ENCODE peak calls at places on chromosomes 1 and 21, in four cellular contexts. One of them, this sample, is unnamed.

GRCh38 chr1:79133703-79134258 is 127.3 kb upstream of the ADGRL4 start:
- DNase-seq in heart right ventricle: peak; percentile 9
- DNase-seq in cardiac muscle cell: no peak
- DNase-seq in right lobe of liver: no peak
- DNase-seq in this sample: no peak

GRCh38 chr1:91803133-91803532 is 82.8 kb downstream of the TGFBR3 start:
- DNase-seq in heart right ventricle: no peak
- DNase-seq in cardiac muscle cell: peak; percentile 46
- DNase-seq in right lobe of liver: no peak
- DNase-seq in this sample: no peak

GRCh38 chr1:84892657-84893618 is at the start of gene LPAR3:
- DNase-seq in heart right ventricle: peak; percentile 56
- DNase-seq in cardiac muscle cell: peak; percentile 35
- DNase-seq in right lobe of liver: no peak
- DNase-seq in this sample: no peak

GRCh38 chr1:59237905-59238304 is 59.0 kb upstream of the FGGY start:
- DNase-seq in heart right ventricle: no peak
- DNase-seq in cardiac muscle cell: no peak
- DNase-seq in right lobe of liver: no peak
- DNase-seq in this sample: no peak

GRCh38 chr1:40162791-40163441 is 1.7 kb downstream of the RLF start:
- DNase-seq in heart right ventricle: no peak
- DNase-seq in cardiac muscle cell: peak; percentile 6
- DNase-seq in right lobe of liver: no peak
- DNase-seq in this sample: no peak

GRCh38 chr1:169060010-169060722 is 46.3 kb upstream of the ATP1B1 start:
- DNase-seq in heart right ventricle: no peak
- DNase-seq in cardiac muscle cell: no peak
- DNase-seq in right lobe of liver: no peak
- DNase-seq in this sample: no peak

GRCh38 chr1:15756143-15757015 is 2.2 kb upstream of the FBLIM1 start:
- DNase-seq in heart right ventricle: no peak
- DNase-seq in cardiac muscle cell: no peak
- DNase-seq in right lobe of liver: no peak
- DNase-seq in this sample: no peak

GRCh38 chr21:41283211-41283818 is 33.3 kb upstream of the FAM3B start:
- DNase-seq in heart right ventricle: no peak
- DNase-seq in cardiac muscle cell: peak; percentile 95
- DNase-seq in right lobe of liver: no peak
- DNase-seq in this sample: no peak

GRCh38 chr1:181101581-181102226 is 13.2 kb downstream of the IER5 start:
- DNase-seq in heart right ventricle: no peak
- DNase-seq in cardiac muscle cell: peak; percentile 75
- DNase-seq in right lobe of liver: no peak
- DNase-seq in this sample: no peak

GRCh38 chr1:113394043-113394862 is 3.9 kb downstream of the MAGI3 start:
- DNase-seq in heart right ventricle: no peak
- DNase-seq in cardiac muscle cell: no peak
- DNase-seq in right lobe of liver: no peak
- DNase-seq in this sample: no peak

GRCh38 chr1:28642056-28642846 is 616 bp downstream of the TAF12 start:
- DNase-seq in heart right ventricle: no peak
- DNase-seq in cardiac muscle cell: peak; percentile 6
- DNase-seq in right lobe of liver: peak; percentile 28
- DNase-seq in this sample: no peak

GRCh38 chr1:204834329-204834728 is 36.3 kb upstream of the NFASC start:
- DNase-seq in heart right ventricle: no peak
- DNase-seq in cardiac muscle cell: no peak
- DNase-seq in right lobe of liver: no peak
- DNase-seq in this sample: no peak

GRCh38 chr1:18475234-18475633 is 5.5 kb upstream of the KLHDC7A start:
- DNase-seq in heart right ventricle: no peak
- DNase-seq in cardiac muscle cell: no peak
- DNase-seq in right lobe of liver: no peak
- DNase-seq in this sample: no peak

GRCh38 chr1:192343304-192343703 is 26.5 kb downstream of the RGS21 start:
- DNase-seq in heart right ventricle: no peak
- DNase-seq in cardiac muscle cell: no peak
- DNase-seq in right lobe of liver: no peak
- DNase-seq in this sample: no peak

GRCh38 chr1:43009274-43009673 is 50.6 kb upstream of the SLC2A1 start:
- DNase-seq in heart right ventricle: no peak
- DNase-seq in cardiac muscle cell: no peak
- DNase-seq in right lobe of liver: no peak
- DNase-seq in this sample: no peak

GRCh38 chr1:29901618-29902017 is 665.3 kb downstream of the PTPRU start:
- DNase-seq in heart right ventricle: no peak
- DNase-seq in cardiac muscle cell: no peak
- DNase-seq in right lobe of liver: no peak
- DNase-seq in this sample: no peak

GRCh38 chr1:228359613-228360532 is 46.8 kb downstream of the TRIM11 start:
- DNase-seq in heart right ventricle: peak; percentile 36
- DNase-seq in cardiac muscle cell: no peak
- DNase-seq in right lobe of liver: no peak
- DNase-seq in this sample: no peak

GRCh38 chr1:54253480-54253879 is 53.5 kb downstream of the MRPL37 start:
- DNase-seq in heart right ventricle: no peak
- DNase-seq in cardiac muscle cell: peak; percentile 85
- DNase-seq in right lobe of liver: no peak
- DNase-seq in this sample: no peak

GRCh38 chr1:234111458-234112142 is 207.1 kb downstream of the SLC35F3 start:
- DNase-seq in heart right ventricle: peak; percentile 27
- DNase-seq in cardiac muscle cell: peak; percentile 17
- DNase-seq in right lobe of liver: peak; percentile 48
- DNase-seq in this sample: no peak

GRCh38 chr1:16905856-16906702 is 10.3 kb downstream of the RNU1-2 start:
- DNase-seq in heart right ventricle: no peak
- DNase-seq in cardiac muscle cell: no peak
- DNase-seq in right lobe of liver: no peak
- DNase-seq in this sample: peak; percentile 63

GRCh38 chr1:17059391-17060128 is 5.7 kb upstream of the SDHB start:
- DNase-seq in heart right ventricle: peak; percentile 53
- DNase-seq in cardiac muscle cell: peak; percentile 84
- DNase-seq in right lobe of liver: peak; percentile 81
- DNase-seq in this sample: no peak

GRCh38 chr1:26317612-26318337 is at the start of gene CD52:
- DNase-seq in heart right ventricle: no peak
- DNase-seq in cardiac muscle cell: no peak
- DNase-seq in right lobe of liver: no peak
- DNase-seq in this sample: no peak

GRCh38 chr1:79259390-79260336 is 253.1 kb upstream of the ADGRL4 start:
- DNase-seq in heart right ventricle: no peak
- DNase-seq in cardiac muscle cell: peak; percentile 67
- DNase-seq in right lobe of liver: no peak
- DNase-seq in this sample: no peak

GRCh38 chr21:37862536-37862935 is 53.7 kb downstream of the KCNJ6 start:
- DNase-seq in heart right ventricle: no peak
- DNase-seq in cardiac muscle cell: peak; percentile 9
- DNase-seq in right lobe of liver: no peak
- DNase-seq in this sample: no peak

GRCh38 chr1:84619383-84620093 is 45.3 kb upstream of the CTBS start:
- DNase-seq in heart right ventricle: no peak
- DNase-seq in cardiac muscle cell: peak; percentile 76
- DNase-seq in right lobe of liver: no peak
- DNase-seq in this sample: no peak

GRCh38 chr1:110235181-110235838 is 25.2 kb downstream of the KCNC4 start:
- DNase-seq in heart right ventricle: no peak
- DNase-seq in cardiac muscle cell: peak; percentile 82
- DNase-seq in right lobe of liver: peak; percentile 42
- DNase-seq in this sample: no peak

GRCh38 chr1:24149854-24150227 is 6.9 kb upstream of the IL22RA1 start:
- DNase-seq in heart right ventricle: no peak
- DNase-seq in cardiac muscle cell: peak; percentile 50
- DNase-seq in right lobe of liver: no peak
- DNase-seq in this sample: no peak

GRCh38 chr1:211830055-211830329 is 571 bp downstream of the LPGAT1 start:
- DNase-seq in heart right ventricle: no peak
- DNase-seq in cardiac muscle cell: peak; percentile 20
- DNase-seq in right lobe of liver: no peak
- DNase-seq in this sample: no peak

GRCh38 chr1:176225911-176226310 is 18.8 kb upstream of the COP1 start:
- DNase-seq in heart right ventricle: no peak
- DNase-seq in cardiac muscle cell: no peak
- DNase-seq in right lobe of liver: no peak
- DNase-seq in this sample: no peak

GRCh38 chr1:222989443-222989842 is 153.6 kb downstream of the TLR5 start:
- DNase-seq in heart right ventricle: no peak
- DNase-seq in cardiac muscle cell: no peak
- DNase-seq in right lobe of liver: no peak
- DNase-seq in this sample: no peak

GRCh38 chr1:231949277-231950122 is 322.9 kb downstream of the DISC1 start:
- DNase-seq in heart right ventricle: no peak
- DNase-seq in cardiac muscle cell: no peak
- DNase-seq in right lobe of liver: no peak
- DNase-seq in this sample: no peak

DNA sequence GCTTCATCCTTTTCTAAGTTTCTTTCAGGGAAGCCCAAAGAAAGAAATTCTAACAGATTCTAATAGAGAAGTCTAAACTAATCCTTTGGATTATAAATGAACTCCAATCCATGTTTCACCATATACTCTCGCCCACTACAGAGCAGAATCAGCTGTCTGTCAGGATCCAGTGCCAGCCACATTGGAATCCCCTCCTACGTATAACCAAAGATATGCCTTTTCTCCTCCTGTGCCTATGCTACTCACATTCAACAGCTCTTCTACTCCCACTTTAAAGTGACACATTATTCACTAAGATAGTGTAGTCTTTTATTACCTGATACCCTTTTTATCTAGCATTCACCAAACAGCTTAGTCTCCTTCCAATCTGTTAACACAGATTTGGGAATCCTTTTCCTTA is 3.1 kb downstream of the ETV3 start:
- DNase-seq in heart right ventricle: no peak
- DNase-seq in cardiac muscle cell: no peak
- DNase-seq in right lobe of liver: no peak
- DNase-seq in this sample: no peak
- H3K36me3 ChIP-seq in heart right ventricle: peaks cover 61% of the 10 kb centered on the region
- H3K36me3 ChIP-seq in cardiac muscle cell: peaks cover 53% of the 10 kb centered on the region
- H3K36me3 ChIP-seq in right lobe of liver: peaks cover 10% of the 10 kb centered on the region
- H3K36me3 ChIP-seq in this sample: peaks cover 58% of the 10 kb centered on the region

GRCh38 chr1:21670059-21670881 is 1.1 kb upstream of the RAP1GAP start:
- DNase-seq in heart right ventricle: no peak
- DNase-seq in cardiac muscle cell: peak; percentile 52
- DNase-seq in right lobe of liver: no peak
- DNase-seq in this sample: no peak
- H3K4me3 ChIP-seq in heart right ventricle: no peak overlapping the region
- H3K4me3 ChIP-seq in cardiac muscle cell: no peak overlapping the region
- H3K4me3 ChIP-seq in right lobe of liver: no peak overlapping the region
- H3K4me3 ChIP-seq in this sample: no peak overlapping the region

GRCh38 chr1:8519167-8519566 is 201.3 kb downstream of the SLC45A1 start:
- DNase-seq in heart right ventricle: no peak
- DNase-seq in cardiac muscle cell: no peak
- DNase-seq in right lobe of liver: no peak
- DNase-seq in this sample: no peak
- H3K36me3 ChIP-seq in heart right ventricle: no peaks in the 10 kb centered on the region
- H3K36me3 ChIP-seq in cardiac muscle cell: no peaks in the 10 kb centered on the region
- H3K36me3 ChIP-seq in right lobe of liver: no peaks in the 10 kb centered on the region
- H3K36me3 ChIP-seq in this sample: no peaks in the 10 kb centered on the region

DNA sequence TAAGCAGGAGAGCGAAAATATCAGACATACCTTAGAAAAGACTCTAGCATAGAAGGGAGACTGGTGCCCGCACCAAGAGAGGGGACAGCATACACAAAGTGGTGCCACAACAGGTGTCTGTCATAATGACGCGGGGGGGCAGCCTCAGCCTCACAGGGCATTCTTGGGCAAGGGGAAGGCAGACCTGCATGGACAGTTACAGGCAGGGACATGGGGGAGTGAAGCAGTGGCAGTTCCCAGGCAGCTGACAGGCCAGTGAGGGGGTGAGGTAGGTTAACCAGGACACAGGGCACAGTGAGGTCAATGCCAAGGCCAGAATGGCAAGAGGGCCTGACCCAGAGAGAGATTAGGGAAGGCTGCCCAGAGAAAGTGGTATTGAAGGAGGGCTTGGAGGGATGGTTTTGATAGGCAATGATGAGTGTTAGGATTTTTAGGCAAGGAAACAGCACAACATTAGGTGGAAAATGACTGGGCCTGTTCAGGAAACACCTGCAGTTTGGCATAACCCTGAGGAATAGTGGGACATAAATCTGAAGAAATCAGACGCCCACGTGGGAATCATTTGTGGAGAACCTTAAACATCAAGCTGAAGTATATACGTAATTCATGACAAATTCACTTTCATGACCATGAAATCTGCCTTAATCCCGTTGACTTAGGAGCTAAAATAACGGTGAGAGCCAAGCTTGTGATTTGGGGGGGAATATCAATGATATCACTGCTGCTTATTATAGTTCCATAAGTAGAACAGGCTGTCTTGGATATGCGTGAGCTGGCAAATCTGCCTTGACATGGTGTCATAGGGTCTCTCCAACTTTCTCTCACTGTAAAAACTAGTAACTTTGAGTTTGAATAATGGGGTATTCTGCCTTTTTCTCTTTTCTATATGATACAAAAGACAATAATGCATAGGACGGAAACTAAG is 8.9 kb downstream of the PTPN14 start:
- DNase-seq in heart right ventricle: no peak
- DNase-seq in cardiac muscle cell: no peak
- DNase-seq in right lobe of liver: no peak
- DNase-seq in this sample: no peak
- H3K4me3 ChIP-seq in heart right ventricle: no peak overlapping the region
- H3K4me3 ChIP-seq in cardiac muscle cell: no peak overlapping the region
- H3K4me3 ChIP-seq in right lobe of liver: no peak overlapping the region
- H3K4me3 ChIP-seq in this sample: no peak overlapping the region

GRCh38 chr1:165662186-165662585 is 31.2 kb downstream of the MGST3 start:
- DNase-seq in heart right ventricle: no peak
- DNase-seq in cardiac muscle cell: no peak
- DNase-seq in right lobe of liver: no peak
- DNase-seq in this sample: no peak
- H3K36me3 ChIP-seq in heart right ventricle: peaks cover 89% of the 10 kb centered on the region
- H3K36me3 ChIP-seq in cardiac muscle cell: peaks cover 23% of the 10 kb centered on the region
- H3K36me3 ChIP-seq in right lobe of liver: peaks cover 3% of the 10 kb centered on the region
- H3K36me3 ChIP-seq in this sample: peaks cover 56% of the 10 kb centered on the region

GRCh38 chr21:42648606-42649005 is 4.8 kb upstream of the PDE9A start:
- DNase-seq in heart right ventricle: no peak
- DNase-seq in cardiac muscle cell: no peak
- DNase-seq in right lobe of liver: no peak
- DNase-seq in this sample: no peak
- H3K4me3 ChIP-seq in heart right ventricle: no peak overlapping the region
- H3K4me3 ChIP-seq in cardiac muscle cell: no peak overlapping the region
- H3K4me3 ChIP-seq in right lobe of liver: no peak overlapping the region
- H3K4me3 ChIP-seq in this sample: no peak overlapping the region

GRCh38 chr21:45993210-45994085 is 11.9 kb downstream of the COL6A1 start:
- DNase-seq in heart right ventricle: peak; percentile 41
- DNase-seq in cardiac muscle cell: no peak
- DNase-seq in right lobe of liver: peak; percentile 18
- DNase-seq in this sample: no peak
- H3K36me3 ChIP-seq in heart right ventricle: peaks cover 96% of the 10 kb centered on the region
- H3K36me3 ChIP-seq in cardiac muscle cell: peaks cover 26% of the 10 kb centered on the region
- H3K36me3 ChIP-seq in right lobe of liver: no peaks in the 10 kb centered on the region
- H3K36me3 ChIP-seq in this sample: peaks cover 98% of the 10 kb centered on the region